ENCODE peak calls at places on chromosomes 3 and 15, in five cellular contexts. L is cardiac fibroblast, T is psoas muscle, C is tibial artery, M is Peyer's patch. K is an unnamed sample.

GRCh38 chr3:113947372-113948014 is at the start of gene ZDHHC23:
- DNase-seq in M (peak; percentile 53), L (peak; percentile 48), C (peak; percentile 69), T (peak; percentile 76), K (no peak)

GRCh38 chr3:197496746-197497125 is 59.0 kb downstream of the BDH1 start:
- DNase-seq in M (no peak), C (no peak), L (no peak), T (no peak), K (no peak)

GRCh38 chr3:5479229-5479799 is 291.8 kb downstream of the EDEM1 start:
- DNase-seq in C (no peak), T (no peak), M (no peak), L (no peak), K (no peak)

GRCh38 chr3:183131735-183132134 is 30.8 kb downstream of the LAMP3 start:
- DNase-seq in C (no peak), T (no peak), M (no peak), L (peak; percentile 83), K (no peak)

GRCh38 chr3:3802021-3802420 is 2.8 kb downstream of the LRRN1 start:
- DNase-seq in C (no peak), L (no peak), M (no peak), T (peak; percentile 27), K (no peak)

GRCh38 chr3:146065573-146066006 is 95.4 kb downstream of the PLOD2 start:
- DNase-seq in L (peak; percentile 84), C (no peak), M (no peak), T (no peak), K (no peak)

GRCh38 chr3:128112406-128112968 is 11.1 kb downstream of the RUVBL1 start:
- DNase-seq in T (no peak), L (peak; percentile 88), M (peak; percentile 36), C (no peak), K (no peak)

GRCh38 chr3:6697285-6697684 is 163.6 kb upstream of the GRM7 start:
- DNase-seq in M (no peak), C (no peak), L (no peak), T (no peak), K (no peak)

GRCh38 chr3:98681486-98681885 is 81.7 kb upstream of the ST3GAL6 start:
- DNase-seq in T (no peak), M (no peak), C (no peak), L (no peak), K (no peak)

GRCh38 chr15:70535071-70535954 is 228.0 kb downstream of the UACA start:
- DNase-seq in L (no peak), T (no peak), M (peak; percentile 75), C (no peak), K (no peak)

GRCh38 chr3:149005424-149005823 is 14.1 kb downstream of the GYG1 start:
- DNase-seq in C (no peak), T (no peak), L (no peak), M (no peak), K (no peak)

GRCh38 chr15:92693922-92694331 is 38.4 kb upstream of the FAM174B start:
- DNase-seq in C (no peak), T (no peak), L (peak; percentile 40), M (no peak), K (no peak)

GRCh38 chr3:74303711-74304110 is 310.7 kb downstream of the CNTN3 start:
- DNase-seq in T (no peak), M (no peak), C (no peak), L (no peak), K (no peak)

DNA sequence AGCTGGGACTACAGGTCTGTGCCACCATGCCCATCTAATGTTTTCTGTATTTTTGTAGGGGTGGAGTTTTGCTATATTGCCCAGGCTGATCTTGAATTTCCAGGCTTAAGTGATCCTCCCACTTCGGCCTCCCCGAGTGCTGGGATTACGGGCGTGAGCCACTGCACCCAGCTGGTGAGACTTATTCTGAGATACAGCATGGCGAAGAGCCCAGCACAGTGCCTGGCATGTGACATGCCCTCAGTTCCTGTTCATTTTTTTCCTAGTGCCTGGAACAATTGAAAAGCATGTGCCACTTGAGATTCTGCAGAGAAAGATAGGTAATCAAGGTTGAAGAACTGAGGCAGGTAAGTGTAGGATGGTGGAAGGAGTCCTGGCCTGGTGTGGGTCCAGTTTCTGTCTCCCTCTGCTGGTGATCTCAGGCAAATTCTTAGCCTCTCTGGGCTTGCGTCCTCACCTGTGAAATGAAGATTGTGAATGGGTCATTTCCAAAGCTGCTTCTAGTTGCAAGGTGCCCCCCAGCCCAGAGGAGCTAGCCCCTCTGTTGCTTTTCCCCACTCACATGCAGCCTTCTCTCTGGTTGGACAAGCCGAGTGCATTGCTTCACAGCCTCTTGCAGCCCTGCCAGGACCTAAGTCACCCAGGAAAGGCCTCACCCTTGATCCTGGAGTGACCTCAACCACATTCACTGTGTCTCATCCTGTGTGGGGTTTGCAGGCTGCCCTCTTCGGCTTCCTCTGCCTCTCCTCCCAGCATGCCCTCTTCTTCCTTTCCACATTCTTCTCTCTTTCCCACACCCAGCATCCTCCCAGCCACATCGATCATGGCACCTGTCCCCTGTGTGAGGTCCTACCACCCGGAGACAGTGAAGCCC is 4.3 kb upstream of the RHCG start:
- DNase-seq in L (no peak), M (no peak), C (no peak), T (no peak), K (no peak)
- TF ChIP-seq CTCF in L (peak; percentile 46), M (no peak), C (no peak), T (no peak), K (no peak)

GRCh38 chr3:39541917-39542329 is 74.4 kb downstream of the MOBP start:
- DNase-seq in L (peak; percentile 48), T (no peak), M (no peak), C (no peak), K (no peak)
- TF ChIP-seq CTCF in L (peak; percentile 54), T (peak; percentile 34), M (no peak), C (no peak), K (peak; percentile 32)

DNA sequence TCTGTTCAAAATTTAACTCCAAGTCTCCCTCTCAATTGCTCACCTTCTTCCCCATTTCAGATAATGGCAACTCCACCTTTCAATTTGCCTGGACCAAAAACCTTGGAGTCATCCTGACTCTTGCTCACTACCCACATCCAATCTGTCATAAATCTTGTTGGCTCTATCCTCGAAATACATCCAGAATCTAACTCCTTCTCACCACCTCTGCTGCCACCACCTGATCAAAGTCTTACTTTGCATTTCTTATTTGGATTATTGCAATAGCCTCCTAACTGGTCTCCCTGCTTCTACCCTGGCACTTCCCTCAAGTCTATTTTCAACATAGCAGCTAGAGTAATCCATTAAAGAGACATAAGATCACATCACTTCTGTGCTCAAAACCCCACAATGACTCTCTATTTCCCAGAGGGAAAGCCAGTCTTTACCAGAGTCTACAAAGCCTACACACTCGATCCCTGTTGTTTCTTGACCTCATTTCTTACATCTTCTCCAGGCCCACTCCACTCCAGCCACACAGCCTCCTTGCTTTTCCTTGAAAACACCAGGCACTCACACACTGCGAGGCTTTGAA is 86.6 kb downstream of the GPR156 start:
- DNase-seq in C (no peak), M (no peak), T (no peak), L (peak; percentile 58), K (no peak)
- TF ChIP-seq CTCF in C (no peak), M (no peak), T (no peak), L (peak; percentile 22), K (no peak)

DNA sequence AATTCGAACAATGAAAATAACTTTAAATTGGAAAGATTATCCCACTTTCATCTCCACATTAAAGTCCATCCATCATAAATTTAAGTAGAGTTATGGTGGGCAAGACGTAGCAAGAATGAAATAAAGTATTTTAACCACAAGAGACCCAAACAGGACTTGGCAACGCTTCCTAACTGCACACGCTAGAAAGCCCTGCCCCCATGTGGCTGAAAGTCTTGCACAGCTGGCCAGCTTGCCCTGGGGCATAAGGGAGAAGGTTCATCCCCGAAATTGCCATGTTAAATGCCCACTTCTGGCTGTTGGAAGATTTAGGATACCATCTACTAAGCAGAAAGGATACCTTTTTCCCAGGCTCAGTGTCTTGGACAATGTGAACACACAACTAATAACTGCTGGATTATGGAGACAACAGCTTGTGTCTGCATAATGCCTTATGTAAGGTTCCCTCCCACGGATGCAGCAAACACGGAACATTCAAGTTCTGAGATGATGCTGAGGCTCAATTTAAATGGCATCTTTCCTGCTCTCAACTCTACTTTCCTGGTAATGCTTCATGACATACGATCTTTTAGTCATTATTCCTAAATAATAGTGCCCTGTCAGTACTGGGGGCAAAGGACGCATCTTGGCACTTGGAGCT is 116.6 kb upstream of the TJP1 start:
- DNase-seq in T (no peak), M (no peak), C (no peak), L (no peak), K (no peak)
- TF ChIP-seq CTCF in T (no peak), M (no peak), C (peak; percentile 14), L (peak; percentile 13), K (no peak)

DNA sequence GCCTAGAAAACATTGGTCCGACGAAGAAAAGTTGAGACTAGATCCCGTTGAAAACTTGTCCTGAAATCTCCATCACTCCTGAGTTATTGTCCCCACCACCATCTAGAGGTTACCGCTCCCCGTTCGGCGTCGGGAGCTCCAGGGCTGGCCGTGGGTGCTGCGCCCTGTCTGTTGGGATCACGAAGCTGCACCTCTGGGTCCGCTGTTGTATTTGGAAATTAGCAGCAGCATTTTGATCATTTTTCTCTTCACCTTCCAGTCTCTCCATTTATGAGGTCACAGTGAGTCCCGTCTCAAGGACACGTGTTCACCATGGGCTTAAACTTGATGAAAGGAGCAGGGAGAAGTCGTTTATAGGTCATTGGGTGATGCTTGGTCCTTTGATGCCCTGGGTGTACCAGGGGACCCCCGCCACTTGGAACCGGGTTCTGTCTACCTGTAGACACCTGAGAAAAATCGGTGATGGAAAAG is 565 bp downstream of the MANF start:
- DNase-seq in C (no peak), L (no peak), T (no peak), M (no peak), K (no peak)
- TF ChIP-seq CTCF in C (no peak), L (no peak), T (no peak), M (no peak), K (no peak)

DNA sequence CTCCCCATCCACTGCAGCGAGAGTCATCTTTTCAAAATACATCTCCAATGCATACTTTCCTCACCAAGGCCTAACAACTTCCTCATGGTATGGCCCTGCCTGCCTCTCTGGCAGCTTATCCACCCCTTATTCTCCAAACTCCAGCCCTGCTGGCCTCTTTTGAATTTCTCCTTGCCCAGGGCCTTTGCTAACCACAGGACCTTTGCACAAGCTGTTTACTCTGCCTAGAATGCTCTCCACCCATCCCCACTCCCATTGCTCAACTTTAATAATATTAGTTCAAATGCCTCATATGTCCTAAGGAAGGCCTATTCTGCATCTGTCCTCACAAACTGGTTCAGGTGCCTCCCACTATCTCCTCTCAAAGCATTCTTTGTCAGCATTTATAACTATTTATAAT is 230.7 kb downstream of the CADPS start:
- DNase-seq in C (no peak), T (no peak), M (no peak), L (no peak), K (no peak)
- TF ChIP-seq CTCF in C (no peak), T (no peak), M (no peak), L (no peak), K (no peak)

GRCh38 chr15:84752195-84752594 is 3.8 kb downstream of the ZNF592 start:
- DNase-seq in L (no peak), T (no peak), M (no peak), C (no peak), K (no peak)

GRCh38 chr15:84750583-84751092 is 2.2 kb downstream of the ZNF592 start:
- DNase-seq in L (no peak), T (no peak), C (no peak), M (peak; percentile 52), K (peak; percentile 49)

GRCh38 chr15:84748274-84749110 is at the start of gene ZNF592:
- DNase-seq in M (peak; percentile 76), C (peak; percentile 76), L (peak; percentile 88), T (peak; percentile 88), K (peak; percentile 63)

GRCh38 chr15:84747423-84748273 is 744 bp upstream of the ZNF592 start:
- DNase-seq in C (peak; percentile 70), M (peak; percentile 72), T (peak; percentile 85), L (peak; percentile 73), K (peak; percentile 81)

GRCh38 chr15:84749111-84749991 is 959 bp downstream of the ZNF592 start:
- DNase-seq in T (peak; percentile 47), L (peak; percentile 41), C (peak; percentile 38), M (peak; percentile 47), K (peak; percentile 57)
- TF ChIP-seq CTCF in T (no peak), L (peak; percentile 12), C (no peak), M (no peak), K (no peak)

GRCh38 chr3:125045965-125046364 is 9.8 kb downstream of the HEG1 start:
- DNase-seq in L (peak; percentile 62), C (no peak), M (no peak), T (no peak), K (no peak)
- TF ChIP-seq CTCF in L (peak; percentile 57), C (no peak), M (no peak), T (no peak), K (no peak)

K was measured in CD14-positive monocyte.